ENCODE peak calls at places on chromosome 2, in six cellular contexts. One of them, this sample, is unnamed.

GRCh38 chr2:168851674-168852320 is 38.4 kb downstream of the SPC25 start:
- DNase-seq in hepatocyte: peak
- DNase-seq in cardiac muscle cell: peak
- DNase-seq in lower lobe of right lung: no peak
- DNase-seq in tibial artery: no peak
- DNase-seq in gastrocnemius medialis: no peak
- DNase-seq in this sample: peak

GRCh38 chr2:125581561-125581960 is 1074.4 kb upstream of the GYPC start:
- DNase-seq in hepatocyte: peak
- DNase-seq in cardiac muscle cell: no peak
- DNase-seq in tibial artery: no peak
- DNase-seq in gastrocnemius medialis: no peak
- DNase-seq in lower lobe of right lung: no peak
- DNase-seq in this sample: no peak

GRCh38 chr2:95054016-95054415 is 28.5 kb downstream of the MAL start:
- DNase-seq in cardiac muscle cell: no peak
- DNase-seq in gastrocnemius medialis: no peak
- DNase-seq in tibial artery: no peak
- DNase-seq in hepatocyte: no peak
- DNase-seq in lower lobe of right lung: no peak
- DNase-seq in this sample: no peak

GRCh38 chr2:10347559-10347941 is 44.8 kb downstream of the HPCAL1 start:
- DNase-seq in lower lobe of right lung: peak
- DNase-seq in gastrocnemius medialis: no peak
- DNase-seq in hepatocyte: no peak
- DNase-seq in cardiac muscle cell: no peak
- DNase-seq in tibial artery: no peak
- DNase-seq in this sample: no peak

GRCh38 chr2:157837851-157838441 is 38.2 kb downstream of the ACVR1 start:
- DNase-seq in hepatocyte: peak
- DNase-seq in lower lobe of right lung: no peak
- DNase-seq in gastrocnemius medialis: peak
- DNase-seq in tibial artery: no peak
- DNase-seq in cardiac muscle cell: peak
- DNase-seq in this sample: no peak

GRCh38 chr2:18047896-18048657 is 169.6 kb downstream of the KCNS3 start:
- DNase-seq in gastrocnemius medialis: peak
- DNase-seq in lower lobe of right lung: no peak
- DNase-seq in hepatocyte: peak
- DNase-seq in tibial artery: no peak
- DNase-seq in cardiac muscle cell: peak
- DNase-seq in this sample: no peak

GRCh38 chr2:156332452-156333273 is at the start of gene NR4A2:
- DNase-seq in cardiac muscle cell: peak
- DNase-seq in gastrocnemius medialis: peak
- DNase-seq in hepatocyte: peak
- DNase-seq in lower lobe of right lung: peak
- DNase-seq in tibial artery: peak
- DNase-seq in this sample: no peak

GRCh38 chr2:38145226-38145625 is 69.3 kb upstream of the CYP1B1 start:
- DNase-seq in tibial artery: no peak
- DNase-seq in lower lobe of right lung: no peak
- DNase-seq in hepatocyte: no peak
- DNase-seq in gastrocnemius medialis: no peak
- DNase-seq in cardiac muscle cell: no peak
- DNase-seq in this sample: no peak

GRCh38 chr2:229858351-229858750 is 63.5 kb downstream of the TRIP12 start:
- DNase-seq in cardiac muscle cell: no peak
- DNase-seq in gastrocnemius medialis: no peak
- DNase-seq in hepatocyte: no peak
- DNase-seq in lower lobe of right lung: no peak
- DNase-seq in tibial artery: no peak
- DNase-seq in this sample: no peak

GRCh38 chr2:51633073-51633472 is 601.1 kb upstream of the NRXN1 start:
- DNase-seq in hepatocyte: no peak
- DNase-seq in tibial artery: no peak
- DNase-seq in cardiac muscle cell: no peak
- DNase-seq in gastrocnemius medialis: no peak
- DNase-seq in lower lobe of right lung: no peak
- DNase-seq in this sample: no peak

GRCh38 chr2:119179951-119180350 is 21.4 kb upstream of the C1QL2 start:
- DNase-seq in gastrocnemius medialis: no peak
- DNase-seq in lower lobe of right lung: no peak
- DNase-seq in tibial artery: no peak
- DNase-seq in cardiac muscle cell: no peak
- DNase-seq in hepatocyte: no peak
- DNase-seq in this sample: no peak

GRCh38 chr2:111912547-111912946 is 14.1 kb downstream of the MERTK start:
- DNase-seq in tibial artery: no peak
- DNase-seq in gastrocnemius medialis: no peak
- DNase-seq in hepatocyte: no peak
- DNase-seq in lower lobe of right lung: no peak
- DNase-seq in cardiac muscle cell: no peak
- DNase-seq in this sample: no peak

GRCh38 chr2:19949071-19949470 is 40.8 kb downstream of the WDR35 start:
- DNase-seq in cardiac muscle cell: peak
- DNase-seq in gastrocnemius medialis: no peak
- DNase-seq in lower lobe of right lung: no peak
- DNase-seq in tibial artery: no peak
- DNase-seq in hepatocyte: no peak
- DNase-seq in this sample: peak

GRCh38 chr2:71070294-71071025 is 2.0 kb downstream of the NAGK start:
- DNase-seq in cardiac muscle cell: peak
- DNase-seq in hepatocyte: peak
- DNase-seq in tibial artery: no peak
- DNase-seq in gastrocnemius medialis: no peak
- DNase-seq in lower lobe of right lung: no peak
- DNase-seq in this sample: no peak

GRCh38 chr2:14700753-14701152 is 68.2 kb downstream of the LRATD1 start:
- DNase-seq in tibial artery: no peak
- DNase-seq in gastrocnemius medialis: no peak
- DNase-seq in hepatocyte: no peak
- DNase-seq in lower lobe of right lung: no peak
- DNase-seq in cardiac muscle cell: no peak
- DNase-seq in this sample: peak

GRCh38 chr2:48356701-48357322 is 173.1 kb upstream of the STON1 start:
- DNase-seq in lower lobe of right lung: no peak
- DNase-seq in gastrocnemius medialis: no peak
- DNase-seq in hepatocyte: peak
- DNase-seq in cardiac muscle cell: peak
- DNase-seq in tibial artery: no peak
- DNase-seq in this sample: peak

GRCh38 chr2:108575132-108575966 is 41.1 kb downstream of the LIMS1 start:
- DNase-seq in lower lobe of right lung: no peak
- DNase-seq in cardiac muscle cell: peak
- DNase-seq in tibial artery: no peak
- DNase-seq in gastrocnemius medialis: no peak
- DNase-seq in hepatocyte: no peak
- DNase-seq in this sample: peak

GRCh38 chr2:20539133-20539719 is 92.4 kb downstream of the RHOB start:
- DNase-seq in tibial artery: peak
- DNase-seq in hepatocyte: peak
- DNase-seq in cardiac muscle cell: peak
- DNase-seq in lower lobe of right lung: no peak
- DNase-seq in gastrocnemius medialis: peak
- DNase-seq in this sample: no peak

GRCh38 chr2:61450144-61450543 is 20.7 kb downstream of the USP34 start:
- DNase-seq in hepatocyte: no peak
- DNase-seq in gastrocnemius medialis: no peak
- DNase-seq in cardiac muscle cell: no peak
- DNase-seq in lower lobe of right lung: no peak
- DNase-seq in tibial artery: no peak
- DNase-seq in this sample: no peak

GRCh38 chr2:132581917-132582316 is 88.1 kb downstream of the LYPD1 start:
- DNase-seq in gastrocnemius medialis: no peak
- DNase-seq in lower lobe of right lung: no peak
- DNase-seq in hepatocyte: no peak
- DNase-seq in cardiac muscle cell: no peak
- DNase-seq in tibial artery: no peak
- DNase-seq in this sample: no peak

GRCh38 chr2:199985625-199986207 is 30.3 kb downstream of the MAIP1 start:
- DNase-seq in cardiac muscle cell: peak
- DNase-seq in hepatocyte: peak
- DNase-seq in lower lobe of right lung: peak
- DNase-seq in tibial artery: no peak
- DNase-seq in gastrocnemius medialis: peak
- DNase-seq in this sample: peak

GRCh38 chr2:239940861-239941570 is 84.1 kb downstream of the NDUFA10 start:
- DNase-seq in lower lobe of right lung: peak
- DNase-seq in hepatocyte: no peak
- DNase-seq in cardiac muscle cell: no peak
- DNase-seq in tibial artery: peak
- DNase-seq in gastrocnemius medialis: no peak
- DNase-seq in this sample: no peak

GRCh38 chr2:236947896-236948295 is 137.8 kb upstream of the COPS8 start:
- DNase-seq in hepatocyte: no peak
- DNase-seq in tibial artery: no peak
- DNase-seq in gastrocnemius medialis: no peak
- DNase-seq in cardiac muscle cell: no peak
- DNase-seq in lower lobe of right lung: no peak
- DNase-seq in this sample: no peak

GRCh38 chr2:7880561-7880960 is 801.3 kb upstream of the ID2 start:
- DNase-seq in cardiac muscle cell: no peak
- DNase-seq in lower lobe of right lung: no peak
- DNase-seq in tibial artery: no peak
- DNase-seq in hepatocyte: no peak
- DNase-seq in gastrocnemius medialis: no peak
- DNase-seq in this sample: no peak

GRCh38 chr2:241417626-241418025 is 61.5 kb downstream of the FARP2 start:
- DNase-seq in hepatocyte: no peak
- DNase-seq in gastrocnemius medialis: no peak
- DNase-seq in cardiac muscle cell: no peak
- DNase-seq in tibial artery: no peak
- DNase-seq in lower lobe of right lung: no peak
- DNase-seq in this sample: no peak

GRCh38 chr2:156329031-156329921 is 3.2 kb downstream of the NR4A2 start:
- DNase-seq in hepatocyte: no peak
- DNase-seq in gastrocnemius medialis: no peak
- DNase-seq in cardiac muscle cell: no peak
- DNase-seq in tibial artery: no peak
- DNase-seq in lower lobe of right lung: peak
- DNase-seq in this sample: no peak

DNA sequence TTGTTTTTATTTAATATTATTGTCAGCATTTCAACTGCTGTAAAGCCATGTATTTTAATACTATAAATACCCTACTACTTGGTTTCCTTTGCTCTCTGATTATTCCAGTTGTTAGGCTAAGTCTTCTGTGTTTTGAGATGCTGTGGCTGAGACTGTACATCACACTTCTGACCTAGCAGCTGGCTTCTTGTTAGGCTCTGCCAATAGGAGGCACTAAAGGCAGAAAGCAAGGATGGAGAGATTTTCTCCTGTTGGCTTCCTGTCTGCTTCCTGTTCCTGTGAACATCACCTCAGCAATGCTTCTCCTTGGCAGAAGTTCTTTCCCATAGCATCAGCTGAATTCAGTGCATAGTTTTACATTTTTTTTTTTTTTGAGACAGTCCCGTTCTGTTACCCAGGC is 68.3 kb upstream of the YPEL5 start:
- DNase-seq in cardiac muscle cell: no peak
- DNase-seq in hepatocyte: no peak
- DNase-seq in lower lobe of right lung: no peak
- DNase-seq in gastrocnemius medialis: no peak
- DNase-seq in tibial artery: no peak
- DNase-seq in this sample: no peak
- TF ChIP-seq CTCF in cardiac muscle cell: no peak
- TF ChIP-seq CTCF in hepatocyte: no peak
- TF ChIP-seq CTCF in lower lobe of right lung: no peak
- TF ChIP-seq CTCF in gastrocnemius medialis: no peak
- TF ChIP-seq CTCF in tibial artery: no peak
- TF ChIP-seq CTCF in this sample: no peak

DNA sequence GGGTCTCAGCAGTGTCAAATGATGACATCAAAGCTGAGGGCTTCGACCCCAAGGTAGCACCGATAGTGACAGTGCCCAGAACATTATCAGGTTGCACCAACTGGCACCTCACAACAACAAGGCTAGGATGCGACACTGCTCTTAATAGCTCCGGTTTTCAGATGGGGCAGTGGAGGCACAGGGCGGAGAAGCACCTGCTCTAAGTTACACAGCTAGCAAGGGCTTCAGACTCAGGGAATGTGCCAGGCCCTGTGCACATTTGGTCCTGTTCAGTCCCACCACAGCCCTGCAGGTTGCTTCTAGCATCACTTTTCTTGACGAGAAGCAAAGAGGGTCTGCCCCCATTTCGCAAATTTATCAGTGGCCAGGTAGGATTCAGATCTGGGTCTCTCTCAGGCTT is 74.1 kb downstream of the DGKD start:
- DNase-seq in hepatocyte: no peak
- DNase-seq in cardiac muscle cell: no peak
- DNase-seq in lower lobe of right lung: no peak
- DNase-seq in gastrocnemius medialis: no peak
- DNase-seq in tibial artery: no peak
- DNase-seq in this sample: no peak
- H3K4me3 ChIP-seq in hepatocyte: no peak
- H3K4me3 ChIP-seq in cardiac muscle cell: no peak
- H3K4me3 ChIP-seq in lower lobe of right lung: no peak
- H3K4me3 ChIP-seq in gastrocnemius medialis: peak
- H3K4me3 ChIP-seq in tibial artery: no peak
- H3K4me3 ChIP-seq in this sample: no peak

DNA sequence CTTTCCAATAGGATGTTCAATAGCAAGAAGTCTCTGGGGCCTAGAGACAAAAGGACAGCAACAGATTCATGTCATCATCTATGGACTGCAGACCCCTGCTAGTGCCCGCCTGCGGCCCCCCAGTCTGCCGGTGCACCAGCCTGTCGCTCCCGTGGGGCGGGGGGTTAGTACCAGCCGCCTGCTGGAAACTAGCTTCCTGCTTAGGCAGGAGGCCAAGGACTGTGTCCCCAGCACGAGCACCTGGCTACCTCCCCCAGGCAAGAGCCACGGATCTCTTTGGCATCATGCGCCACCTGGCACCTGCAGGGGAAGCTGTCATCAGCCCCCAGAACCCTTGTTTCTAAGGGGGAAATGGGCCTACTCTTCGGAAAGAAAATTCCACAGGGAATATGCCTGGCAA is 61.7 kb upstream of the POMC start:
- DNase-seq in tibial artery: no peak
- DNase-seq in lower lobe of right lung: no peak
- DNase-seq in gastrocnemius medialis: no peak
- DNase-seq in cardiac muscle cell: no peak
- DNase-seq in hepatocyte: no peak
- DNase-seq in this sample: no peak
- H3K27ac ChIP-seq in tibial artery: peak
- H3K27ac ChIP-seq in lower lobe of right lung: no peak
- H3K27ac ChIP-seq in gastrocnemius medialis: no peak
- H3K27ac ChIP-seq in cardiac muscle cell: peak
- H3K27ac ChIP-seq in hepatocyte: peak
- H3K27ac ChIP-seq in this sample: peak

GRCh38 chr2:26785431-26786206 is at the start of gene CENPA:
- DNase-seq in tibial artery: peak
- DNase-seq in gastrocnemius medialis: peak
- DNase-seq in lower lobe of right lung: peak
- DNase-seq in hepatocyte: peak
- DNase-seq in cardiac muscle cell: peak
- DNase-seq in this sample: peak
- TF ChIP-seq CTCF in tibial artery: peak
- TF ChIP-seq CTCF in gastrocnemius medialis: peak
- TF ChIP-seq CTCF in lower lobe of right lung: peak
- TF ChIP-seq CTCF in hepatocyte: peak
- TF ChIP-seq CTCF in cardiac muscle cell: peak
- TF ChIP-seq CTCF in this sample: peak